ENCODE peak calls at places on chromosomes 11 and 22, in eight cellular contexts. One of them, this sample, is unnamed.

GRCh38 chr11:14500181-14500651 is 605 bp upstream of the COPB1 start:
- DNase-seq in NCI-H1436: peak; percentile 35
- DNase-seq in Panc1: peak; percentile 41
- DNase-seq in stimulated activated naive CD4-positive, alpha-beta T cell: peak; percentile 79
- DNase-seq in HS-5: peak; percentile 39
- DNase-seq in HepG2: peak; percentile 39
- DNase-seq in DMS153: no peak
- DNase-seq in T-helper 1 cell: peak; percentile 69
- DNase-seq in this sample: peak; percentile 30

GRCh38 chr22:24592846-24593809 is at the start of gene LRRC75B:
- DNase-seq in NCI-H1436: no peak
- DNase-seq in stimulated activated naive CD4-positive, alpha-beta T cell: no peak
- DNase-seq in T-helper 1 cell: peak; percentile 44
- DNase-seq in DMS153: peak; percentile 22
- DNase-seq in Panc1: no peak
- DNase-seq in HS-5: peak; percentile 39
- DNase-seq in HepG2: peak; percentile 85
- DNase-seq in this sample: peak; percentile 32

GRCh38 chr22:29901354-29901753 is 18.4 kb downstream of the MTMR3 start:
- DNase-seq in HepG2: no peak
- DNase-seq in Panc1: no peak
- DNase-seq in DMS153: no peak
- DNase-seq in T-helper 1 cell: no peak
- DNase-seq in NCI-H1436: no peak
- DNase-seq in HS-5: no peak
- DNase-seq in stimulated activated naive CD4-positive, alpha-beta T cell: no peak
- DNase-seq in this sample: no peak

GRCh38 chr11:83033972-83034672 is 37.6 kb downstream of the RAB30 start:
- DNase-seq in HepG2: no peak
- DNase-seq in HS-5: peak; percentile 51
- DNase-seq in NCI-H1436: peak; percentile 28
- DNase-seq in DMS153: no peak
- DNase-seq in Panc1: no peak
- DNase-seq in T-helper 1 cell: no peak
- DNase-seq in stimulated activated naive CD4-positive, alpha-beta T cell: no peak
- DNase-seq in this sample: no peak

GRCh38 chr11:86207413-86207812 is 37.1 kb upstream of the EED start:
- DNase-seq in NCI-H1436: no peak
- DNase-seq in stimulated activated naive CD4-positive, alpha-beta T cell: no peak
- DNase-seq in HepG2: no peak
- DNase-seq in HS-5: no peak
- DNase-seq in DMS153: no peak
- DNase-seq in Panc1: no peak
- DNase-seq in T-helper 1 cell: no peak
- DNase-seq in this sample: no peak

GRCh38 chr22:35863432-35863831 is 145.8 kb downstream of the APOL5 start:
- DNase-seq in stimulated activated naive CD4-positive, alpha-beta T cell: no peak
- DNase-seq in HS-5: no peak
- DNase-seq in DMS153: no peak
- DNase-seq in Panc1: no peak
- DNase-seq in NCI-H1436: peak; percentile 43
- DNase-seq in HepG2: no peak
- DNase-seq in T-helper 1 cell: no peak
- DNase-seq in this sample: no peak

GRCh38 chr22:45537734-45538181 is 35.1 kb downstream of the FBLN1 start:
- DNase-seq in HS-5: no peak
- DNase-seq in T-helper 1 cell: no peak
- DNase-seq in NCI-H1436: peak; percentile 88
- DNase-seq in Panc1: no peak
- DNase-seq in stimulated activated naive CD4-positive, alpha-beta T cell: no peak
- DNase-seq in HepG2: no peak
- DNase-seq in DMS153: peak; percentile 74
- DNase-seq in this sample: no peak

GRCh38 chr22:21567456-21568206 is at the start of gene UBE2L3:
- DNase-seq in NCI-H1436: peak; percentile 77
- DNase-seq in T-helper 1 cell: peak; percentile 86
- DNase-seq in Panc1: no peak
- DNase-seq in DMS153: peak; percentile 51
- DNase-seq in HepG2: peak; percentile 62
- DNase-seq in HS-5: peak; percentile 19
- DNase-seq in stimulated activated naive CD4-positive, alpha-beta T cell: peak; percentile 80
- DNase-seq in this sample: peak; percentile 78

GRCh38 chr22:50186181-50186731 is 543 bp downstream of the TRABD start:
- DNase-seq in T-helper 1 cell: no peak
- DNase-seq in HS-5: no peak
- DNase-seq in stimulated activated naive CD4-positive, alpha-beta T cell: no peak
- DNase-seq in Panc1: no peak
- DNase-seq in NCI-H1436: no peak
- DNase-seq in HepG2: no peak
- DNase-seq in DMS153: no peak
- DNase-seq in this sample: no peak

GRCh38 chr22:46114518-46115387 is 35.6 kb upstream of the PPARA start:
- DNase-seq in HS-5: no peak
- DNase-seq in NCI-H1436: no peak
- DNase-seq in Panc1: no peak
- DNase-seq in DMS153: no peak
- DNase-seq in HepG2: no peak
- DNase-seq in stimulated activated naive CD4-positive, alpha-beta T cell: no peak
- DNase-seq in T-helper 1 cell: no peak
- DNase-seq in this sample: no peak

GRCh38 chr11:12087075-12087775 is 23.2 kb upstream of the MICAL2 start:
- DNase-seq in DMS153: peak; percentile 23
- DNase-seq in stimulated activated naive CD4-positive, alpha-beta T cell: peak; percentile 5
- DNase-seq in NCI-H1436: no peak
- DNase-seq in HS-5: peak; percentile 56
- DNase-seq in Panc1: no peak
- DNase-seq in T-helper 1 cell: peak; percentile 87
- DNase-seq in HepG2: no peak
- DNase-seq in this sample: no peak

GRCh38 chr11:79335681-79336080 is 105.1 kb downstream of the TENM4 start:
- DNase-seq in T-helper 1 cell: no peak
- DNase-seq in NCI-H1436: no peak
- DNase-seq in DMS153: no peak
- DNase-seq in HepG2: no peak
- DNase-seq in HS-5: no peak
- DNase-seq in stimulated activated naive CD4-positive, alpha-beta T cell: no peak
- DNase-seq in Panc1: no peak
- DNase-seq in this sample: no peak

GRCh38 chr11:121298770-121299169 is 6.2 kb downstream of the SC5D start:
- DNase-seq in HS-5: no peak
- DNase-seq in stimulated activated naive CD4-positive, alpha-beta T cell: no peak
- DNase-seq in T-helper 1 cell: no peak
- DNase-seq in NCI-H1436: no peak
- DNase-seq in Panc1: no peak
- DNase-seq in HepG2: no peak
- DNase-seq in DMS153: no peak
- DNase-seq in this sample: no peak

GRCh38 chr11:71452354-71453020 is 516 bp upstream of the NADSYN1 start:
- DNase-seq in T-helper 1 cell: peak; percentile 84
- DNase-seq in HS-5: peak; percentile 2
- DNase-seq in Panc1: no peak
- DNase-seq in NCI-H1436: no peak
- DNase-seq in HepG2: peak; percentile 11
- DNase-seq in stimulated activated naive CD4-positive, alpha-beta T cell: peak; percentile 80
- DNase-seq in DMS153: peak; percentile 16
- DNase-seq in this sample: no peak

GRCh38 chr11:117616979-117617378 is 180.0 kb downstream of the DSCAML1 start:
- DNase-seq in DMS153: no peak
- DNase-seq in Panc1: no peak
- DNase-seq in NCI-H1436: no peak
- DNase-seq in HS-5: no peak
- DNase-seq in T-helper 1 cell: no peak
- DNase-seq in HepG2: no peak
- DNase-seq in stimulated activated naive CD4-positive, alpha-beta T cell: no peak
- DNase-seq in this sample: no peak

This sample was measured in memory B cell.